ENCODE peak calls at places on chromosomes 6 and 20, in nine cellular contexts. N, U, X, J, I, L, V, C and M are unnamed samples.

GRCh38 chr6:109486068-109486467 is 3.0 kb upstream of the ZBTB24 start:
- DNase-seq in N (peak), U (no peak), X (no peak), J (no peak), I (no peak), L (no peak), V (no peak), C (no peak), M (no peak)

GRCh38 chr6:160690458-160690857 is 11.6 kb upstream of the PLG start:
- DNase-seq in N (no peak), U (no peak), X (no peak), J (no peak), I (no peak), L (no peak), V (no peak), C (no peak), M (no peak)

GRCh38 chr20:48828734-48829460 is 1.1 kb upstream of the PREX1 start:
- DNase-seq in N (no peak), U (no peak), X (no peak), J (no peak), I (no peak), L (no peak), V (no peak), C (no peak), M (no peak)

GRCh38 chr6:132004668-132005067 is 53.5 kb upstream of the CCN2 start:
- DNase-seq in N (no peak), U (no peak), X (no peak), J (no peak), I (no peak), L (no peak), V (no peak), C (no peak), M (no peak)

GRCh38 chr6:19210849-19211590 is 626.1 kb upstream of the ID4 start:
- DNase-seq in N (no peak), U (peak), X (peak), J (no peak), I (no peak), L (no peak), V (no peak), C (peak), M (no peak)

GRCh38 chr6:1233924-1234323 is 78.0 kb upstream of the FOXQ1 start:
- DNase-seq in N (no peak), U (no peak), X (no peak), J (no peak), I (no peak), L (no peak), V (no peak), C (no peak), M (no peak)

GRCh38 chr6:138654715-138655634 is 118.6 kb upstream of the CCDC28A start:
- DNase-seq in N (no peak), U (no peak), X (no peak), J (no peak), I (no peak), L (no peak), V (no peak), C (no peak), M (no peak)

GRCh38 chr6:87180105-87180504 is 24.7 kb downstream of the ZNF292 start:
- DNase-seq in N (no peak), U (no peak), X (no peak), J (no peak), I (no peak), L (no peak), V (no peak), C (no peak), M (no peak)

GRCh38 chr20:22582386-22582959 is 1.9 kb downstream of the FOXA2 start:
- DNase-seq in N (peak), U (peak), X (no peak), J (no peak), I (no peak), L (no peak), V (no peak), C (peak), M (no peak)

GRCh38 chr6:161050134-161050765 is 58.7 kb downstream of the MAP3K4 start:
- DNase-seq in N (no peak), U (no peak), X (no peak), J (no peak), I (no peak), L (no peak), V (no peak), C (no peak), M (no peak)

GRCh38 chr20:63974402-63975200 is 4.8 kb downstream of the SAMD10 start:
- DNase-seq in N (no peak), U (peak), X (no peak), J (no peak), I (peak), L (no peak), V (peak), C (no peak), M (peak)

GRCh38 chr20:7770046-7770445 is 170.2 kb downstream of the HAO1 start:
- DNase-seq in N (no peak), U (no peak), X (no peak), J (no peak), I (no peak), L (no peak), V (no peak), C (no peak), M (no peak)

GRCh38 chr20:3674995-3675900 is 6.6 kb downstream of the ADAM33 start:
- DNase-seq in N (no peak), U (no peak), X (no peak), J (no peak), I (no peak), L (no peak), V (no peak), C (no peak), M (no peak)

GRCh38 chr6:139539852-139540251 is 165.4 kb upstream of the CITED2 start:
- DNase-seq in N (peak), U (peak), X (no peak), J (peak), I (no peak), L (peak), V (no peak), C (no peak), M (no peak)

GRCh38 chr6:89335164-89335563 is 17.4 kb downstream of the UBE2J1 start:
- DNase-seq in N (no peak), U (no peak), X (no peak), J (no peak), I (peak), L (no peak), V (no peak), C (no peak), M (no peak)

GRCh38 chr6:147203311-147204059 is 732 bp upstream of the STXBP5 start:
- DNase-seq in N (peak), U (peak), X (peak), J (peak), I (peak), L (peak), V (peak), C (peak), M (peak)

GRCh38 chr6:111356551-111356950 is 126.5 kb downstream of the REV3L start:
- DNase-seq in N (no peak), U (no peak), X (no peak), J (no peak), I (no peak), L (no peak), V (no peak), C (no peak), M (no peak)

GRCh38 chr6:164106345-164106769 is 691.8 kb downstream of the QKI start:
- DNase-seq in N (no peak), U (no peak), X (peak), J (no peak), I (no peak), L (peak), V (no peak), C (peak), M (no peak)

GRCh38 chr6:84687487-84687886 is 76.9 kb downstream of the TBX18 start:
- DNase-seq in N (no peak), U (no peak), X (no peak), J (no peak), I (no peak), L (no peak), V (no peak), C (peak), M (no peak)

GRCh38 chr20:61382194-61382593 is 130.1 kb downstream of the CDH4 start:
- DNase-seq in N (no peak), U (no peak), X (no peak), J (no peak), I (no peak), L (no peak), V (no peak), C (no peak), M (no peak)

GRCh38 chr20:46621492-46621891 is 29.8 kb downstream of the SLC13A3 start:
- DNase-seq in N (no peak), U (no peak), X (no peak), J (no peak), I (no peak), L (no peak), V (no peak), C (no peak), M (no peak)

GRCh38 chr20:57996465-57996864 is 232.0 kb downstream of the ANKRD60 start:
- DNase-seq in N (peak), U (no peak), X (no peak), J (no peak), I (no peak), L (no peak), V (no peak), C (no peak), M (no peak)

GRCh38 chr6:144083172-144083571 is 12.2 kb downstream of the SF3B5 start:
- DNase-seq in N (no peak), U (no peak), X (no peak), J (no peak), I (no peak), L (no peak), V (no peak), C (no peak), M (no peak)

GRCh38 chr20:20212675-20213096 is 155.2 kb upstream of the INSM1 start:
- DNase-seq in N (no peak), U (no peak), X (no peak), J (no peak), I (no peak), L (no peak), V (no peak), C (peak), M (no peak)

GRCh38 chr20:57851786-57852185 is 142.0 kb upstream of the PMEPA1 start:
- DNase-seq in N (no peak), U (no peak), X (no peak), J (no peak), I (no peak), L (no peak), V (no peak), C (no peak), M (no peak)

DNA sequence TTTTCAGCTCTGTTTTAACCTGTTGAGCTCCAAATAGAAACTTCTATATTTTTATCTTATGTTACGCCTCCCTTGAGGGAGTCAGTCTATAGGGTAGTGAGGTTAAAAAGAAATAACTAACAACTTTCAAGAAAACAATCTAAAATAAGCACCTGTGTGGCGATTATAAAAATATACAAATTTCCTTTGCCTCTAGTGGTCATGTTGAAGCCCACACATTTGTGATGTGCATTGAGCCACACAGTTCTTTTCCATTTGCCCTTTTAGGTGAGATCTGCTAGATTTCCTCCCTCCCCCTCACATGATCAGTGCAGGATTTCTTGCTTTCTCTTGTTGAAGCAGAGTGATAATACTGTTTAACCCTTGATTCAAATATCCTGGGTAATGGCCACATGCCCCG is 84.2 kb downstream of the MYB start:
- DNase-seq in N (no peak), U (no peak), X (no peak), J (no peak), I (no peak), L (no peak), V (no peak), C (no peak), M (no peak)
- TF ChIP-seq CTCF in N (no peak), U (no peak), X (no peak), J (no peak), I (no peak), L (no peak), V (no peak), C (no peak), M (no peak)

GRCh38 chr20:41853803-41854202 is 235.6 kb upstream of the CHD6 start:
- DNase-seq in N (no peak), U (no peak), X (no peak), J (no peak), I (no peak), L (no peak), V (no peak), C (no peak), M (no peak)

DNA sequence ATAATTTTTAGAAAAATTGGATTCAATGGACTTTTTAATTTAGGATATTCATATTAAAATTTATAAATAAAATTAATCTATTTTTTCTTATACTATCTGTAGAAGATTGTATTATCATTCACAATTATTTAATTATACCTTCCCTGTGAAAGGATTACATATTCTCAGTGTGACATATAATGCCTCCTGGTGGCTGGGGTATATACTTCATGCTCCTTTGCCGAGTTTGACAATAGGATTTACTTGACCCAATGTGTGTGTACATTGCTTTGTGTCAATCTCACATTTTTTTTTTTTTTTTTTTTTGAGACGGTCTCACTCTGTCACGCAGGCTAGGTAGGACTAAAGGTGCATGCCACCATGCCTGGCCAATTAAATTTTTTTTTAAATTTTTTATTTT is 230.0 kb upstream of the CHD6 start:
- DNase-seq in N (no peak), U (no peak), X (no peak), J (no peak), I (no peak), L (no peak), V (no peak), C (no peak), M (no peak)
- TF ChIP-seq CTCF in N (no peak), U (no peak), X (peak), J (no peak), I (no peak), L (no peak), V (no peak), C (peak), M (peak)

DNA sequence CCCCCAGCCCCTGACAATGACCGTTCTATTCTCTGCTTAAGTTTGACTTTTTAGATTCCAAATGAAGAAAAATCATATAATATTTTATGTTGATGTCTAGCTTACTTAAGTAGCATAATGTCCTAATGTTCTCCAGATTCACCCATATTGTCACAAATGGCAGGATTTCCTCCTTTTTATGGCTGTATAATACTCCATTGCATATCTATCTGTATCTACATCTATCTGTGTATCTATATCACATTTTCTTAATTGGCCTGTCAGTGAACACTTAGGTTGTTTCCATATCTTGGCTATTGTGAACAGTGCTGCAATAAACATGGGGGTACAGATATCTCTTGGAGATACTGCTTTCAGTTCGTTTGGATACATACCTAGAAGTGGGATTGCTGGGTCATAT is 7.0 kb upstream of the LRP11 start:
- DNase-seq in N (no peak), U (no peak), X (no peak), J (no peak), I (no peak), L (no peak), V (no peak), C (no peak), M (no peak)
- TF ChIP-seq CTCF in N (no peak), U (no peak), X (no peak), J (no peak), I (no peak), L (no peak), V (no peak), C (no peak), M (no peak)

GRCh38 chr20:35884541-35884865 is 69.8 kb downstream of the SCAND1 start:
- DNase-seq in N (no peak), U (no peak), X (no peak), J (no peak), I (no peak), L (no peak), V (no peak), C (no peak), M (no peak)
- TF ChIP-seq CTCF in N (no peak), U (no peak), X (peak), J (no peak), I (no peak), L (no peak), V (no peak), C (no peak), M (no peak)

GRCh38 chr6:9044426-9044825 is 609.1 kb upstream of the SLC35B3 start:
- DNase-seq in N (no peak), U (no peak), X (no peak), J (no peak), I (no peak), L (no peak), V (no peak), C (no peak), M (no peak)

GRCh38 chr6:9040718-9041117 is 605.4 kb upstream of the SLC35B3 start:
- DNase-seq in N (no peak), U (no peak), X (no peak), J (no peak), I (no peak), L (no peak), V (no peak), C (no peak), M (no peak)

GRCh38 chr6:9039258-9039657 is 603.9 kb upstream of the SLC35B3 start:
- DNase-seq in N (no peak), U (no peak), X (no peak), J (no peak), I (no peak), L (no peak), V (no peak), C (no peak), M (no peak)
- TF ChIP-seq CTCF in N (no peak), U (no peak), X (no peak), J (no peak), I (no peak), L (no peak), V (no peak), C (no peak), M (no peak)